ENCODE peak calls at places on chromosomes 12 and 14, in seven cellular contexts. G, V, B, W, J, X and E are unnamed samples.

GRCh38 chr12:110689601-110690430 is 901 bp upstream of the HVCN1 start:
- DNase-seq in G (peak), X (peak), W (no peak), J (no peak), B (peak), V (peak), E (peak)

GRCh38 chr12:22321620-22322019 is 12.9 kb downstream of the ST8SIA1 start:
- DNase-seq in J (peak), V (no peak), G (peak), W (no peak), X (no peak), B (no peak), E (peak)

GRCh38 chr12:46901464-46902205 is 75.8 kb upstream of the SLC38A4 start:
- DNase-seq in V (no peak), B (no peak), X (no peak), W (no peak), G (no peak), J (no peak), E (no peak)

GRCh38 chr12:104588048-104588942 is 131.5 kb downstream of the CHST11 start:
- DNase-seq in W (no peak), J (no peak), G (peak), V (peak), X (no peak), B (peak), E (peak)

GRCh38 chr14:57847096-57847495 is 18.8 kb downstream of the SLC35F4 start:
- DNase-seq in X (no peak), J (no peak), W (no peak), G (peak), V (peak), B (peak), E (peak)

GRCh38 chr12:115341442-115341841 is 657.5 kb upstream of the TBX3 start:
- DNase-seq in V (peak), W (no peak), J (no peak), B (peak), X (peak), G (peak), E (peak)

GRCh38 chr14:76257111-76257803 is 105.5 kb downstream of the GPATCH2L start:
- DNase-seq in W (no peak), X (no peak), B (no peak), V (no peak), J (no peak), G (no peak), E (peak)

GRCh38 chr12:102204025-102204424 is 6.4 kb upstream of the PMCH start:
- DNase-seq in J (no peak), W (no peak), G (no peak), B (no peak), V (no peak), X (no peak), E (no peak)

GRCh38 chr14:104830781-104831180 is 29.9 kb downstream of the ZBTB42 start:
- DNase-seq in X (no peak), V (no peak), G (no peak), B (no peak), J (no peak), W (peak), E (no peak)

GRCh38 chr14:64935508-64935907 is 7.0 kb downstream of the GPX2 start:
- DNase-seq in B (no peak), G (no peak), V (no peak), J (no peak), X (no peak), W (no peak), E (no peak)

GRCh38 chr14:20418501-20418909 is 5.2 kb upstream of the TEP1 start:
- DNase-seq in G (no peak), W (no peak), X (no peak), J (no peak), V (no peak), B (no peak), E (no peak)

GRCh38 chr12:5348491-5348890 is 83.4 kb upstream of the NTF3 start:
- DNase-seq in G (no peak), V (no peak), X (no peak), J (peak), B (no peak), W (no peak), E (no peak)

GRCh38 chr12:10715491-10715890 is 7.6 kb downstream of the YBX3 start:
- DNase-seq in V (no peak), G (no peak), X (no peak), J (no peak), B (no peak), W (no peak), E (no peak)

GRCh38 chr12:20432290-20432689 is 64.0 kb downstream of the PDE3A start:
- DNase-seq in G (no peak), B (no peak), W (no peak), J (no peak), X (no peak), V (no peak), E (no peak)

GRCh38 chr14:96307434-96307833 is 51.4 kb downstream of the BDKRB1 start:
- DNase-seq in J (peak), V (no peak), X (no peak), G (no peak), B (no peak), W (no peak), E (no peak)

GRCh38 chr12:102426599-102427541 is 53.5 kb downstream of the IGF1 start:
- DNase-seq in X (no peak), G (peak), W (no peak), V (peak), B (no peak), J (no peak), E (peak)

GRCh38 chr12:40439771-40440492 is 215.1 kb downstream of the LRRK2 start:
- DNase-seq in B (no peak), V (no peak), J (no peak), X (no peak), W (no peak), G (no peak), E (no peak)

GRCh38 chr12:15687583-15687982 is 101.6 kb downstream of the EPS8 start:
- DNase-seq in B (no peak), X (no peak), W (no peak), G (no peak), V (no peak), J (no peak), E (no peak)

GRCh38 chr12:130715996-130716917 is at the start of gene RIMBP2:
- DNase-seq in B (peak), X (no peak), W (no peak), V (peak), J (peak), G (peak), E (peak)

GRCh38 chr12:6724409-6724797 is 557 bp downstream of the COPS7A start:
- DNase-seq in W (no peak), G (peak), V (no peak), X (no peak), B (no peak), J (no peak), E (no peak)

GRCh38 chr12:130026608-130027176 is 122.9 kb upstream of the TMEM132D start:
- DNase-seq in J (peak), B (no peak), X (no peak), G (no peak), V (peak), W (no peak), E (no peak)

GRCh38 chr12:87300-87699 is 20.7 kb downstream of the IQSEC3 start:
- DNase-seq in J (no peak), V (no peak), B (no peak), X (no peak), W (no peak), G (no peak), E (no peak)

GRCh38 chr14:80434574-80435321 is 223.4 kb upstream of the DIO2 start:
- DNase-seq in B (no peak), G (peak), V (no peak), J (no peak), W (no peak), X (no peak), E (no peak)

GRCh38 chr12:103441437-103442186 is 54.2 kb downstream of the C12orf42 start:
- DNase-seq in X (no peak), J (no peak), G (no peak), B (no peak), V (no peak), W (no peak), E (no peak)

GRCh38 chr12:3743803-3744202 is 9.1 kb downstream of the CRACR2A start:
- DNase-seq in G (peak), B (no peak), X (no peak), J (no peak), V (no peak), W (no peak), E (peak)

GRCh38 chr12:19491863-19492262 is 52.6 kb downstream of the AEBP2 start:
- DNase-seq in G (no peak), X (no peak), V (no peak), J (no peak), B (peak), W (no peak), E (no peak)

GRCh38 chr14:96994999-96995398 is 197.8 kb downstream of the VRK1 start:
- DNase-seq in B (no peak), V (no peak), X (no peak), W (no peak), G (no peak), J (no peak), E (no peak)

GRCh38 chr12:82474798-82475184 is 116.5 kb downstream of the METTL25 start:
- DNase-seq in B (peak), J (no peak), V (peak), G (peak), W (no peak), X (no peak), E (peak)

GRCh38 chr12:109170335-109170734 is 53.9 kb downstream of the ACACB start:
- DNase-seq in W (no peak), V (no peak), X (no peak), G (no peak), B (no peak), J (no peak), E (no peak)

DNA sequence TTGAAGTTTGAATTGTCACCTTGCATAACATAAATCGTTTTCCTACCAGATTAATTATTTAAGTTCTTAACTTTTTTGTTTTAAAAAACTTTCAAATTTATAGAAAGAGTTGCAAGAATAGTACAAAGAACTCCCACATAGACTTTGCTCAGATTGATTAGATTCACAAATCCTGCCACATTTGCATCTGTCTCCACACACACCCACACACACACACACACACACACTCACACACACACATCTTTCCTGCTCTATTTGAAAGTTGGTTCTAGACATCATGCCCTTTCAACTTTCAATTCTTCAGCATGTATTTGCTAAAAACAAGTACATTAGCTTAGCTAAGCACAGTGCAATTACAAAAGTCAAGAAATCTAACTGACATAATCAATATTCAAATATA is 184.0 kb downstream of the ITPR2 start:
- DNase-seq in V (no peak), J (no peak), G (peak), B (no peak), W (no peak), X (no peak), E (no peak)
- H3K4me3 ChIP-seq in V (no peak), J (no peak), G (no peak), B (no peak), W (no peak), X (no peak), E (no peak)

DNA sequence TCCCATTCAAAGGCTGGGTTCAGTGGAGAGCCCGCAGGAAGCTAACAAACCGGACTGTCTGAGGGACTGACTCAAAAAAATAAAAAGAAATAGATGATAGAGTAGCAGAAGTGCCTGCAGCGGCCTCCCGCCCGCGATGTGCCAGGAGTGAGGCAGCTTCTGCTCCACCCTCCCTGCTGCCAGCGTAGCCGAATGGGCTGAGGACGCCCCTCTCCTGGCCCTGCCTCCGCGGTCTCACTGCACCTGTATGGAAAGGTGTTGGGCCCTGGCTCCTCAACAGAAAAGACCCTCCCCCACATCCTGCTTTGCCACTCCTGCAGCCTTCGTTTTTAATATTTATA is 97.9 kb downstream of the GCH1 start:
- DNase-seq in J (no peak), B (no peak), X (no peak), V (no peak), G (no peak), W (no peak), E (no peak)
- H3K4me3 ChIP-seq in J (no peak), B (no peak), X (no peak), V (peak), G (no peak), W (no peak), E (no peak)

DNA sequence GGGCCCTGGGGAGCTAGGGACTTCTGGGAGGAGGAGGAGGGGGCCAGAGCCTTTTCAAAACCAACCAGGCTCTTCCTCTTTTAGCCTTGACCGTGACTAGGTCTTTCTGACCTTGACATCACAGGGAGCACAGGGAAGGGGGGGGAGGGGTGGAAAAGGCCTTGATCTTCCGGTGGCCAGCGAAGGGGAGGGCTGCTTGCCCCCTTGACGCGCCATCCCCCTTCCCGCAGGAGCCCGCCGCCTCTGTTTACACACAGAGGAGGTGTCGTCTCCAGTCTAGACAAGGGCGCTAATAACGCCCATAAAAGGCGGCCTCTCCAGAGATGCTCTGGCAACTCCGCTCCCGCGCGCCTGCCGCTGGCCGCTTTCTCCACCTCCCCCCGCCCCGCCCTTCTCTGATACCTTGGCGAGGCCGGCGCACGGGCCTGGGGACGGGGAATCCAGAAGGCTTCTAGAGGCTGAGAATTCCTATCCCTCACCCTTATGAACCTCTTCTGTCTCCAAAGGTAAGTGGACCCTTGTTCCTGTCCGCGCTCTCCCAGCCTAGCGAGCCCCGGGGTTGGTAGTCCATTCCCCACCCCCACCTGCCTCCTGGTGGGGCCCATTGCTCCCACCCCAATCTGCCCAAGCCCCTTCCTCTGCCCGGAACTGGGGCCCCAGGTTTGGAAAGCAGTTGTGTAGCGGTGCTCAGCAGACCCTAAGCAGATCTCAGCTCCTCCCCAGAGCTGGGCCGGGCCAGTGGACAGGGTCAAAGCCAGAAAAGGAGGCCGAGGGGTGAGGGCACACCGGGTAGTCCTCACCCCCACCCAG is 4.9 kb upstream of the HOXC12 start:
- DNase-seq in G (no peak), W (no peak), J (no peak), V (no peak), B (no peak), X (no peak), E (no peak)
- H3K4me3 ChIP-seq in G (no peak), W (no peak), J (no peak), V (no peak), B (no peak), X (no peak), E (no peak)

DNA sequence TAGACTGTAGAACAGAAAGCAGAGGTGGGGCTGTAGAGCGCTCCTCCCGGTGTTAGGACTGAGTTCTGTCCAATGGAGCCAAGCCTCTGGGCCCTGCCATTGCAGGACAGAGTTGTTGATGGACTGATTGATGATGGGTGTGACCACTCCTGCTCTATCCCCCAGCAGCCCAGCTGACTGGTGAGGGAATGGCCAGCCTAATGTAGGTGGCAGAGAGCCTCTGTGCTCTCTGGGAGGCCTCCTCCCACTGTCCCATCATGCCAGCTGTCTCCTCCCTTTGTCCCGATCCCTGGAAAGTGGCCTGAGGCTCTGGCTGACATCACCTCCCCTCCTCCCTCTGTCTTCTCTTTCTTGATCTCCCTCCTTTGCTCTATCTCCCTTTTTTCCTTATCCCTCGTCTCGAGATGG is 804 bp downstream of the EFS start:
- DNase-seq in W (no peak), V (peak), B (no peak), G (peak), X (no peak), J (no peak), E (peak)
- H3K4me3 ChIP-seq in W (peak), V (peak), B (peak), G (peak), X (peak), J (peak), E (peak)

DNA sequence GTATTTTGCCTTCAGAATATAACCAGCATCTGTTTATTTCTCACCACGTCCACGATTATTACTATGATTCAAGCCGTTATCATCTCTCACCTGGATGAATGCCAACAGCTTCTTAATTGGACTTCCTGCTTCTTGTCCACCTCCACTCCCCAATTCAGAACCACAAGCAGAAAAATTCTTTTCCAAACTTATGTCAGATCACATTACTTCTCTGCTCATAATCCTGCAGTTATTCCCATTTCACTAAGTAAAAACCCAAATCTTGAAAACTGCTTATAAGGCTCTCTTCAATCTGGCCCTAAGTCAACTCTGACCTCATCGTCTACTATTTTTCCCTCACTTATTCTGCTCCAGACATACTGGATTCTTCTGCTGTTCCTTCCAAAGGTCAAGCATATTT is 2.0 kb downstream of the CRY1 start:
- DNase-seq in W (no peak), X (no peak), G (peak), V (peak), J (no peak), B (peak), E (peak)
- H3K4me3 ChIP-seq in W (peak), X (peak), G (peak), V (peak), J (peak), B (peak), E (peak)